ENCODE peak calls at places on chromosomes 12 and 14, in four cellular contexts. K is SK-N-SH, O is K562, C is GM12878. F is an unnamed sample.

GRCh38 chr12:122527478-122527944 is 462 bp downstream of the KNTC1 start:
- DNase-seq in O (peak), K (peak), C (no peak), F (no peak)

GRCh38 chr12:27900920-27901879 is 71.3 kb downstream of the PTHLH start:
- DNase-seq in K (no peak), C (peak), O (no peak), F (no peak)

GRCh38 chr12:76252031-76252430 is 96.2 kb downstream of the BBS10 start:
- DNase-seq in O (no peak), K (no peak), C (no peak), F (no peak)

GRCh38 chr14:50774542-50775267 is 56.3 kb downstream of the NIN start:
- DNase-seq in O (no peak), C (no peak), K (no peak), F (no peak)

GRCh38 chr14:72736791-72737559 is 156.9 kb downstream of the DPF3 start:
- DNase-seq in O (no peak), K (peak), C (no peak), F (no peak)

GRCh38 chr12:4145990-4146859 is 127.3 kb upstream of the CCND2 start:
- DNase-seq in K (no peak), C (peak), O (no peak), F (no peak)

GRCh38 chr12:29149691-29150382 is 759 bp downstream of the FAR2 start:
- DNase-seq in K (no peak), C (no peak), O (peak), F (peak)

GRCh38 chr12:121110211-121110940 is 22.3 kb upstream of the P2RX7 start:
- DNase-seq in C (peak), K (peak), O (peak), F (peak)

GRCh38 chr14:103518416-103519042 is 4.1 kb downstream of the CKB start:
- DNase-seq in K (peak), C (no peak), O (peak), F (peak)

GRCh38 chr12:2833327-2833726 is 1.5 kb downstream of the NRIP2 start:
- DNase-seq in K (no peak), C (no peak), O (no peak), F (no peak)

GRCh38 chr14:91330846-91331245 is 86.3 kb upstream of the GPR68 start:
- DNase-seq in O (no peak), K (no peak), C (no peak), F (no peak)

GRCh38 chr14:91333640-91334039 is 84.0 kb downstream of the CCDC88C start:
- DNase-seq in C (no peak), O (no peak), K (no peak), F (no peak)

GRCh38 chr14:91330111-91330696 is 85.7 kb upstream of the GPR68 start:
- DNase-seq in K (no peak), O (no peak), C (no peak), F (no peak)

GRCh38 chr14:91331761-91332447 is 85.7 kb downstream of the CCDC88C start:
- DNase-seq in C (no peak), O (no peak), K (no peak), F (no peak)

GRCh38 chr14:91332448-91333059 is 85.1 kb downstream of the CCDC88C start:
- DNase-seq in O (no peak), K (no peak), C (no peak), F (no peak)
- TF ChIP-seq USF1 in O (no peak), K (no peak), C (no peak), F (no peak)

GRCh38 chr14:65226824-65227604 is 124.7 kb upstream of the MAX start:
- DNase-seq in C (no peak), K (no peak), O (no peak), F (no peak)
- TF ChIP-seq USF1 in C (no peak), K (no peak), O (no peak), F (no peak)

GRCh38 chr14:60355768-60356167 is 106.7 kb downstream of the PPM1A start:
- DNase-seq in O (no peak), C (no peak), K (no peak), F (no peak)

GRCh38 chr14:60357551-60357930 is 108.5 kb downstream of the PPM1A start:
- DNase-seq in C (no peak), K (peak), O (no peak), F (no peak)

GRCh38 chr14:60353410-60353809 is 104.4 kb downstream of the PPM1A start:
- DNase-seq in C (no peak), K (no peak), O (no peak), F (no peak)

GRCh38 chr14:60356921-60357550 is 108.0 kb downstream of the PPM1A start:
- DNase-seq in K (peak), O (no peak), C (no peak), F (peak)
- TF ChIP-seq USF1 in K (no peak), O (no peak), C (no peak), F (no peak)

GRCh38 chr12:53223006-53223305 is 9.1 kb downstream of the RARG start:
- DNase-seq in O (no peak), K (no peak), C (no peak), F (no peak)

GRCh38 chr12:53224897-53225634 is 6.9 kb downstream of the RARG start:
- DNase-seq in K (no peak), O (no peak), C (no peak), F (no peak)

GRCh38 chr12:53222170-53223005 is 9.6 kb downstream of the RARG start:
- DNase-seq in K (peak), O (no peak), C (no peak), F (no peak)

GRCh38 chr12:53224268-53224896 is 7.6 kb downstream of the RARG start:
- DNase-seq in K (peak), O (peak), C (no peak), F (peak)

DNA sequence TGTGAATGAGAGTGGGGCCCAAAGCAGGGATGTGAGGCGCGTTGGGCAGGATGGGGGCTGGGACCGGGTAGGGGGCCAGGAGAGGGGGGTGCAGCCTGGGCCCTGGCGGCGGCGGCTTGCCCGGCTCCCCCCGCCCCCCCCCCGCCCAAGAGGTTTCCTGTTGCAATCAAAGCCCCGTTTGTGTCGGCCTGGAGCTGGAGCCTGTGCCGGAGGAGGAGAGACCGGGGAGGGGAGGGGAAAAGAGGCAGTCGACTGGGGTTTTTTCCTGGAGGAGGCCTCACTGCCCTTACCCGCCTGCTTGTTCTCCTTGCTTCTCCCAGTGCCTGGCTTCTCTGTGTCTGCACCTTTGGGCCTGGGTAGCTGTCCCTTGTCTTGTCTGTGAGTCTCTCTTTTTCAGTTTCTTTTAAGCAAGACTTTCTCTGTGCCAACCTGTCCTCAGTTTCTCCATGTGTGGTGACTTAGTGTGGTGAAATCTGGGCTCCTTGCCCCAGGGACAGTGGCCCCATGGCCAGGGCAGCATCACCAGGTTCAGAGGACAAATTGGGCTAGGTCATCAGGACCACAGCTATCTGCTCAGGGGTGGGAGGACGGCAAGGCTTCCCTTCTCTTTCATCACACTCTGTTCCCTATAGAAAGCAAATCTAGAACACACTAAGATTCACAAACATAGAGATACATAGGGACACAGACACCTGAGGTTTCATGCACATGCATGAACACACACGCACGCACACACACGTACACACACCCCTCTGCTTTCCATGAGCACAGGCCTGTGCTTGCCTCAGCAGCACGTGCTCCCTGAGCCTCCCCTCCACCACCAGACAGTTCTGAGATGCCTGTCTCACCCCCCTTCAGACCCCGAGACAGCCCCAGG is 8.4 kb downstream of the RARG start:
- DNase-seq in K (peak), O (peak), C (no peak), F (no peak)
- TF ChIP-seq USF1 in K (no peak), O (no peak), C (no peak), F (no peak)

GRCh38 chr12:26435005-26435404 is 239.6 kb downstream of the SSPN start:
- DNase-seq in K (no peak), O (no peak), C (no peak), F (no peak)
- TF ChIP-seq USF1 in K (no peak), O (no peak), C (no peak), F (no peak)

DNA sequence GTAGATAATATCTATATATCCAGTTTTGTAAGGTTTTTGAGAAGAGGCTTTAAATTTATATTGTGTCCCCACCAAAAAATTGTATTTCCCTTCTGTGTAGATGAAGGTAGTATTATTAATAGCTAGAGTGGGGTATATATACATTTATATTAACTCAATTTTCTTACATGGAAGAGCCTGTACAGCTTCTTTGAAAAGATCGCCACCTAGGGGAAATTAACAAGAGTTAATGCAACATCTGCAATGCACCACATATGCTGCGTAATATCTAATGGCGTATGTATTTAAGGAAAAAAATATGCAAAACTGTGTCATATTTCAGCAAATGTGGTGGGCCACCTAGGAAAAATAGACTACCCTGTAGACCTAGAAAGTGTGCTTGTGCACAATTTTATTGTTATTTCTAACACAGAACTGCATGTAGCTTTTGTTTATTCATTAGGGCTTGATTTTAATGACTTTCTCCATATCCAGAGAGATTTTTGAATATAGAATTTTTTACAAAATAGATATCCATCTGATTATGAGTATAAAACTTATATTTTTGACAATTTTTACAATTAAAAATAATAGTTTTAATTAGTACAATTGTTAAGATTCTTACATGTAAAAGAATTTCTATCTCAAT is 14.0 kb downstream of the CCER1 start:
- DNase-seq in O (peak), C (no peak), K (peak), F (no peak)
- TF ChIP-seq USF1 in O (no peak), C (no peak), K (no peak), F (no peak)

F was measured in WTC11.